ENCODE peak calls at places on chromosomes 11 and 22, in seven cellular contexts. R is endodermal cell; H is posterior cingulate gyrus; A is effector memory CD8-positive, alpha-beta T cell; D is amniotic epithelial cell; P is amniotic stem cell; X is stimulated activated CD4-positive, alpha-beta T cell treated with anti-CD3 and anti-CD28 coated beads, Interleukin-1b, Interleukin-23, amount 100 ng/mL, for 24 hours. C is an unnamed sample.

GRCh38 chr11:128291835-128292234 is 295.5 kb downstream of the ETS1 start:
- DNase-seq in R (no peak), H (no peak), A (no peak), D (no peak), P (no peak), X (no peak), C (no peak)

GRCh38 chr11:59135648-59136461 is 6.8 kb upstream of the FAM111A start:
- DNase-seq in R (peak), H (peak), A (peak), D (peak), P (peak), X (peak), C (peak)

GRCh38 chr11:72426758-72427157 is 7.6 kb downstream of the CLPB start:
- DNase-seq in R (no peak), H (no peak), A (no peak), D (no peak), P (no peak), X (no peak), C (no peak)

GRCh38 chr11:126518996-126519351 is 163.5 kb downstream of the ST3GAL4 start:
- DNase-seq in R (no peak), H (no peak), A (no peak), D (no peak), P (no peak), X (no peak), C (no peak)

GRCh38 chr11:111402411-111402810 is 23.3 kb upstream of the POU2AF1 start:
- DNase-seq in R (no peak), H (no peak), A (no peak), D (no peak), P (no peak), X (no peak), C (no peak)

GRCh38 chr11:69008774-69009440 is 4.1 kb downstream of the MRGPRF start:
- DNase-seq in R (peak), H (peak), A (no peak), D (peak), P (peak), X (no peak), C (no peak)

GRCh38 chr11:126229782-126230540 is 18.4 kb downstream of the FAM118B start:
- DNase-seq in R (no peak), H (no peak), A (no peak), D (no peak), P (no peak), X (no peak), C (no peak)

GRCh38 chr11:55707029-55707428 is 45.0 kb downstream of the OR4C6 start:
- DNase-seq in R (no peak), H (no peak), A (no peak), D (peak), P (no peak), X (no peak), C (no peak)

GRCh38 chr11:134916421-134916820 is 504.4 kb upstream of the B3GAT1 start:
- DNase-seq in R (no peak), H (no peak), A (no peak), D (no peak), P (no peak), X (no peak), C (no peak)

GRCh38 chr11:70471254-70471653 is 72.9 kb downstream of the CTTN start:
- DNase-seq in R (peak), H (no peak), A (no peak), D (peak), P (no peak), X (peak), C (no peak)

GRCh38 chr22:19419464-19420178 is 11.9 kb downstream of the HIRA start:
- DNase-seq in R (peak), H (no peak), A (peak), D (peak), P (no peak), X (no peak), C (no peak)

GRCh38 chr11:96079691-96080090 is 155.8 kb upstream of the MTMR2 start:
- DNase-seq in R (no peak), H (no peak), A (no peak), D (no peak), P (no peak), X (no peak), C (no peak)

GRCh38 chr11:117332843-117333242 is 5.2 kb downstream of the CEP164 start:
- DNase-seq in R (no peak), H (no peak), A (no peak), D (no peak), P (no peak), X (no peak), C (no peak)

GRCh38 chr11:70205049-70205725 is 2.1 kb downstream of the FADD start:
- DNase-seq in R (no peak), H (no peak), A (no peak), D (peak), P (no peak), X (no peak), C (no peak)

GRCh38 chr11:68974421-68975194 is 6.2 kb downstream of the MRGPRD start:
- DNase-seq in R (peak), H (no peak), A (no peak), D (peak), P (no peak), X (no peak), C (peak)

GRCh38 chr11:114358711-114359110 is 41.6 kb downstream of the C11orf71 start:
- DNase-seq in R (no peak), H (no peak), A (no peak), D (peak), P (no peak), X (no peak), C (no peak)

GRCh38 chr11:103295704-103296103 is 186.5 kb downstream of the DYNC2H1 start:
- DNase-seq in R (no peak), H (no peak), A (no peak), D (peak), P (no peak), X (no peak), C (no peak)

GRCh38 chr11:47667135-47667534 is 24.8 kb upstream of the MTCH2 start:
- DNase-seq in R (no peak), H (no peak), A (no peak), D (peak), P (no peak), X (no peak), C (no peak)

GRCh38 chr11:34624069-34624468 is 3.2 kb downstream of the EHF start:
- DNase-seq in R (no peak), H (no peak), A (peak), D (no peak), P (no peak), X (no peak), C (no peak)

GRCh38 chr11:111602865-111603632 is 800 bp downstream of the SIK2 start:
- DNase-seq in R (peak), H (no peak), A (peak), D (peak), P (no peak), X (no peak), C (no peak)

GRCh38 chr11:97974798-97975498 is 1045.8 kb upstream of the CNTN5 start:
- DNase-seq in R (no peak), H (no peak), A (no peak), D (no peak), P (no peak), X (no peak), C (no peak)

GRCh38 chr11:10984250-10984649 is 126.4 kb upstream of the ZBED5 start:
- DNase-seq in R (peak), H (no peak), A (no peak), D (no peak), P (no peak), X (no peak), C (no peak)

GRCh38 chr11:110308071-110308470 is 11.7 kb upstream of the RDX start:
- DNase-seq in R (peak), H (no peak), A (no peak), D (no peak), P (no peak), X (no peak), C (no peak)

GRCh38 chr22:30855266-30855665 is 113.3 kb downstream of the MORC2 start:
- DNase-seq in R (no peak), H (no peak), A (no peak), D (no peak), P (no peak), X (no peak), C (no peak)

GRCh38 chr11:69155302-69156198 is at the start of gene SMIM38:
- DNase-seq in R (no peak), H (no peak), A (no peak), D (no peak), P (no peak), X (no peak), C (no peak)

GRCh38 chr11:128195057-128195751 is 392.2 kb downstream of the ETS1 start:
- DNase-seq in R (no peak), H (no peak), A (peak), D (no peak), P (no peak), X (no peak), C (no peak)

GRCh38 chr11:12983331-12983730 is 25.8 kb upstream of the RASSF10 start:
- DNase-seq in R (no peak), H (no peak), A (no peak), D (no peak), P (no peak), X (no peak), C (no peak)

GRCh38 chr11:125075900-125076317 is 12.8 kb downstream of the SLC37A2 start:
- DNase-seq in R (peak), H (no peak), A (no peak), D (peak), P (no peak), X (no peak), C (peak)

GRCh38 chr11:97079244-97079643 is 689.4 kb downstream of the JRKL start:
- DNase-seq in R (no peak), H (no peak), A (no peak), D (no peak), P (no peak), X (no peak), C (no peak)

GRCh38 chr11:116376547-116376946 is 396.2 kb downstream of the BUD13 start:
- DNase-seq in R (no peak), H (no peak), A (no peak), D (no peak), P (no peak), X (no peak), C (no peak)